ENCODE peak calls at places on chromosomes 12 and 14, in six cellular contexts. One of them, this sample, is unnamed.

GRCh38 chr12:51185171-51185717 is 12.3 kb upstream of the TFCP2 start:
- DNase-seq in tibial nerve: no peak
- DNase-seq in suprapubic skin: no peak
- DNase-seq in lower leg skin: no peak
- DNase-seq in IMR-90: no peak
- DNase-seq in K562: peak
- DNase-seq in this sample: no peak

GRCh38 chr12:125683748-125684381 is 618.6 kb downstream of the AACS start:
- DNase-seq in tibial nerve: no peak
- DNase-seq in suprapubic skin: no peak
- DNase-seq in lower leg skin: no peak
- DNase-seq in IMR-90: no peak
- DNase-seq in K562: no peak
- DNase-seq in this sample: peak

GRCh38 chr12:2211119-2211518 is 158.3 kb downstream of the CACNA1C start:
- DNase-seq in tibial nerve: no peak
- DNase-seq in suprapubic skin: no peak
- DNase-seq in lower leg skin: no peak
- DNase-seq in IMR-90: no peak
- DNase-seq in K562: no peak
- DNase-seq in this sample: no peak

GRCh38 chr12:7638064-7638763 is 27.5 kb downstream of the APOBEC1 start:
- DNase-seq in tibial nerve: no peak
- DNase-seq in suprapubic skin: no peak
- DNase-seq in lower leg skin: no peak
- DNase-seq in IMR-90: no peak
- DNase-seq in K562: no peak
- DNase-seq in this sample: peak

GRCh38 chr14:100334904-100335303 is 11.8 kb downstream of the SLC25A47 start:
- DNase-seq in tibial nerve: no peak
- DNase-seq in suprapubic skin: peak
- DNase-seq in lower leg skin: no peak
- DNase-seq in IMR-90: no peak
- DNase-seq in K562: no peak
- DNase-seq in this sample: no peak

GRCh38 chr12:107258780-107259179 is 165.4 kb upstream of the CRY1 start:
- DNase-seq in tibial nerve: no peak
- DNase-seq in suprapubic skin: no peak
- DNase-seq in lower leg skin: no peak
- DNase-seq in IMR-90: no peak
- DNase-seq in K562: no peak
- DNase-seq in this sample: no peak

GRCh38 chr12:46433829-46434228 is 61.3 kb upstream of the SLC38A2 start:
- DNase-seq in tibial nerve: no peak
- DNase-seq in suprapubic skin: no peak
- DNase-seq in lower leg skin: no peak
- DNase-seq in IMR-90: no peak
- DNase-seq in K562: no peak
- DNase-seq in this sample: no peak

GRCh38 chr12:55767156-55767555 is 24.2 kb downstream of the GDF11 start:
- DNase-seq in tibial nerve: no peak
- DNase-seq in suprapubic skin: no peak
- DNase-seq in lower leg skin: no peak
- DNase-seq in IMR-90: no peak
- DNase-seq in K562: no peak
- DNase-seq in this sample: no peak

GRCh38 chr12:2492166-2492705 is 302.5 kb upstream of the FKBP4 start:
- DNase-seq in tibial nerve: no peak
- DNase-seq in suprapubic skin: no peak
- DNase-seq in lower leg skin: no peak
- DNase-seq in IMR-90: no peak
- DNase-seq in K562: no peak
- DNase-seq in this sample: no peak

GRCh38 chr14:89164168-89165074 is 252.6 kb downstream of the FOXN3 start:
- DNase-seq in tibial nerve: no peak
- DNase-seq in suprapubic skin: no peak
- DNase-seq in lower leg skin: no peak
- DNase-seq in IMR-90: no peak
- DNase-seq in K562: peak
- DNase-seq in this sample: peak

GRCh38 chr14:86405250-86405649 is 875.3 kb downstream of the FLRT2 start:
- DNase-seq in tibial nerve: no peak
- DNase-seq in suprapubic skin: no peak
- DNase-seq in lower leg skin: no peak
- DNase-seq in IMR-90: peak
- DNase-seq in K562: no peak
- DNase-seq in this sample: no peak

GRCh38 chr14:24895243-24895583 is 154.7 kb downstream of the STXBP6 start:
- DNase-seq in tibial nerve: no peak
- DNase-seq in suprapubic skin: no peak
- DNase-seq in lower leg skin: no peak
- DNase-seq in IMR-90: peak
- DNase-seq in K562: no peak
- DNase-seq in this sample: no peak

GRCh38 chr14:105382343-105383082 is 15.8 kb upstream of the TEX22 start:
- DNase-seq in tibial nerve: no peak
- DNase-seq in suprapubic skin: no peak
- DNase-seq in lower leg skin: no peak
- DNase-seq in IMR-90: no peak
- DNase-seq in K562: no peak
- DNase-seq in this sample: no peak

GRCh38 chr12:6788972-6789905 is at the start of gene CD4:
- DNase-seq in tibial nerve: no peak
- DNase-seq in suprapubic skin: no peak
- DNase-seq in lower leg skin: peak
- DNase-seq in IMR-90: no peak
- DNase-seq in K562: no peak
- DNase-seq in this sample: no peak

GRCh38 chr14:24430682-24431568 is 1.2 kb downstream of the KHNYN start:
- DNase-seq in tibial nerve: no peak
- DNase-seq in suprapubic skin: peak
- DNase-seq in lower leg skin: peak
- DNase-seq in IMR-90: peak
- DNase-seq in K562: peak
- DNase-seq in this sample: peak

GRCh38 chr12:11958216-11959091 is 112.3 kb upstream of the BCL2L14 start:
- DNase-seq in tibial nerve: no peak
- DNase-seq in suprapubic skin: no peak
- DNase-seq in lower leg skin: no peak
- DNase-seq in IMR-90: peak
- DNase-seq in K562: no peak
- DNase-seq in this sample: no peak

GRCh38 chr14:81269100-81269978 is 48.6 kb upstream of the GTF2A1 start:
- DNase-seq in tibial nerve: no peak
- DNase-seq in suprapubic skin: no peak
- DNase-seq in lower leg skin: peak
- DNase-seq in IMR-90: peak
- DNase-seq in K562: peak
- DNase-seq in this sample: peak

GRCh38 chr14:104314251-104314941 is 176.0 kb downstream of the KIF26A start:
- DNase-seq in tibial nerve: no peak
- DNase-seq in suprapubic skin: peak
- DNase-seq in lower leg skin: no peak
- DNase-seq in IMR-90: no peak
- DNase-seq in K562: no peak
- DNase-seq in this sample: no peak

GRCh38 chr12:65596514-65597010 is 227.7 kb upstream of the HMGA2 start:
- DNase-seq in tibial nerve: no peak
- DNase-seq in suprapubic skin: no peak
- DNase-seq in lower leg skin: no peak
- DNase-seq in IMR-90: peak
- DNase-seq in K562: no peak
- DNase-seq in this sample: no peak

GRCh38 chr12:50458606-50459005 is 46.2 kb upstream of the DIP2B start:
- DNase-seq in tibial nerve: no peak
- DNase-seq in suprapubic skin: no peak
- DNase-seq in lower leg skin: no peak
- DNase-seq in IMR-90: peak
- DNase-seq in K562: no peak
- DNase-seq in this sample: no peak

GRCh38 chr14:75911883-75912282 is 69.9 kb downstream of the TGFB3 start:
- DNase-seq in tibial nerve: no peak
- DNase-seq in suprapubic skin: no peak
- DNase-seq in lower leg skin: no peak
- DNase-seq in IMR-90: no peak
- DNase-seq in K562: no peak
- DNase-seq in this sample: no peak

GRCh38 chr14:51929156-51929555 is 60.2 kb upstream of the RTRAF start:
- DNase-seq in tibial nerve: no peak
- DNase-seq in suprapubic skin: no peak
- DNase-seq in lower leg skin: no peak
- DNase-seq in IMR-90: peak
- DNase-seq in K562: no peak
- DNase-seq in this sample: no peak

GRCh38 chr14:51928568-51928967 is 60.8 kb upstream of the RTRAF start:
- DNase-seq in tibial nerve: no peak
- DNase-seq in suprapubic skin: no peak
- DNase-seq in lower leg skin: no peak
- DNase-seq in IMR-90: no peak
- DNase-seq in K562: no peak
- DNase-seq in this sample: no peak

GRCh38 chr14:51924600-51924999 is 64.2 kb downstream of the GNG2 start:
- DNase-seq in tibial nerve: no peak
- DNase-seq in suprapubic skin: no peak
- DNase-seq in lower leg skin: no peak
- DNase-seq in IMR-90: no peak
- DNase-seq in K562: no peak
- DNase-seq in this sample: no peak

GRCh38 chr14:51925980-51926379 is 63.4 kb upstream of the RTRAF start:
- DNase-seq in tibial nerve: no peak
- DNase-seq in suprapubic skin: no peak
- DNase-seq in lower leg skin: no peak
- DNase-seq in IMR-90: no peak
- DNase-seq in K562: no peak
- DNase-seq in this sample: no peak

DNA sequence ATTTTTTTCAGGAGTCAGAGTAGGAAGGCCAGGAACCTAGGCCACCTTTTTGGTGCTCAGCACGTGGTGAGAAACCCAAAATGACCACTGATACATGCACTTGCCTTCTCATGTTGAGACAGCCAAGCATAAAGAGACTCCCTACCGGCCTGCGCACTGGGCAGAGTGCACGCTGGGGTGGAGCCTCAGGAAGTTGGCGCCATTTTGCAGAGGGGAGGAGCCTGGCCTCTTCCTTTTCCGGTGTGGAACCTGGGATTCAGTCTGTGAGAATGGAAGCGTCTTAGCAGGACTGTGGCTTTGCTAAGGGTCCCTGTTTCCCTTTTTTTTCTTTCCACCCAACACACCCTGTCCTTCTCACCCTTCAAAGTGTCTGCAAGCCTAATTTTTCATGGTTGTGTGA is 62.9 kb upstream of the RTRAF start:
- DNase-seq in tibial nerve: no peak
- DNase-seq in suprapubic skin: no peak
- DNase-seq in lower leg skin: no peak
- DNase-seq in IMR-90: no peak
- DNase-seq in K562: peak
- DNase-seq in this sample: no peak
- TF ChIP-seq POLR2A in tibial nerve: no peak
- TF ChIP-seq POLR2A in suprapubic skin: no peak
- TF ChIP-seq POLR2A in lower leg skin: no peak
- TF ChIP-seq POLR2A in IMR-90: no peak
- TF ChIP-seq POLR2A in K562: no peak
- TF ChIP-seq POLR2A in this sample: no peak

GRCh38 chr12:88141774-88142609 is at the start of the genes CEP290 and TMTC3:
- DNase-seq in tibial nerve: peak
- DNase-seq in suprapubic skin: peak
- DNase-seq in lower leg skin: peak
- DNase-seq in IMR-90: peak
- DNase-seq in K562: peak
- DNase-seq in this sample: peak
- TF ChIP-seq POLR2A in tibial nerve: peak
- TF ChIP-seq POLR2A in suprapubic skin: peak
- TF ChIP-seq POLR2A in lower leg skin: no peak
- TF ChIP-seq POLR2A in IMR-90: peak
- TF ChIP-seq POLR2A in K562: peak
- TF ChIP-seq POLR2A in this sample: peak

GRCh38 chr14:49769171-49769570 is 1.2 kb downstream of the KLHDC2 start:
- DNase-seq in tibial nerve: no peak
- DNase-seq in suprapubic skin: no peak
- DNase-seq in lower leg skin: no peak
- DNase-seq in IMR-90: peak
- DNase-seq in K562: no peak
- DNase-seq in this sample: peak

GRCh38 chr14:49767473-49768300 is at the start of gene KLHDC2:
- DNase-seq in tibial nerve: peak
- DNase-seq in suprapubic skin: peak
- DNase-seq in lower leg skin: peak
- DNase-seq in IMR-90: peak
- DNase-seq in K562: peak
- DNase-seq in this sample: peak

GRCh38 chr14:49766839-49767238 is 1.1 kb upstream of the KLHDC2 start:
- DNase-seq in tibial nerve: no peak
- DNase-seq in suprapubic skin: no peak
- DNase-seq in lower leg skin: no peak
- DNase-seq in IMR-90: no peak
- DNase-seq in K562: no peak
- DNase-seq in this sample: peak

GRCh38 chr14:49769581-49770211 is 1.7 kb downstream of the KLHDC2 start:
- DNase-seq in tibial nerve: no peak
- DNase-seq in suprapubic skin: no peak
- DNase-seq in lower leg skin: no peak
- DNase-seq in IMR-90: no peak
- DNase-seq in K562: no peak
- DNase-seq in this sample: no peak

GRCh38 chr14:49768301-49769121 is 558 bp downstream of the KLHDC2 start:
- DNase-seq in tibial nerve: no peak
- DNase-seq in suprapubic skin: peak
- DNase-seq in lower leg skin: peak
- DNase-seq in IMR-90: peak
- DNase-seq in K562: peak
- DNase-seq in this sample: peak
- TF ChIP-seq POLR2A in tibial nerve: no peak
- TF ChIP-seq POLR2A in suprapubic skin: no peak
- TF ChIP-seq POLR2A in lower leg skin: no peak
- TF ChIP-seq POLR2A in IMR-90: no peak
- TF ChIP-seq POLR2A in K562: peak
- TF ChIP-seq POLR2A in this sample: peak

GRCh38 chr14:64113279-64113678 is 180.9 kb downstream of the ESR2 start:
- DNase-seq in tibial nerve: no peak
- DNase-seq in suprapubic skin: no peak
- DNase-seq in lower leg skin: no peak
- DNase-seq in IMR-90: no peak
- DNase-seq in K562: no peak
- DNase-seq in this sample: no peak

GRCh38 chr14:64114796-64115195 is 179.4 kb downstream of the ESR2 start:
- DNase-seq in tibial nerve: no peak
- DNase-seq in suprapubic skin: no peak
- DNase-seq in lower leg skin: no peak
- DNase-seq in IMR-90: no peak
- DNase-seq in K562: no peak
- DNase-seq in this sample: no peak

GRCh38 chr14:64115401-64115800 is 178.8 kb downstream of the ESR2 start:
- DNase-seq in tibial nerve: no peak
- DNase-seq in suprapubic skin: no peak
- DNase-seq in lower leg skin: no peak
- DNase-seq in IMR-90: no peak
- DNase-seq in K562: no peak
- DNase-seq in this sample: no peak

GRCh38 chr14:64112859-64113258 is 181.3 kb downstream of the ESR2 start:
- DNase-seq in tibial nerve: no peak
- DNase-seq in suprapubic skin: no peak
- DNase-seq in lower leg skin: no peak
- DNase-seq in IMR-90: no peak
- DNase-seq in K562: no peak
- DNase-seq in this sample: no peak

GRCh38 chr14:64114166-64114565 is 180.0 kb downstream of the ESR2 start:
- DNase-seq in tibial nerve: no peak
- DNase-seq in suprapubic skin: no peak
- DNase-seq in lower leg skin: no peak
- DNase-seq in IMR-90: peak
- DNase-seq in K562: no peak
- DNase-seq in this sample: no peak
- TF ChIP-seq POLR2A in tibial nerve: no peak
- TF ChIP-seq POLR2A in suprapubic skin: no peak
- TF ChIP-seq POLR2A in lower leg skin: no peak
- TF ChIP-seq POLR2A in IMR-90: no peak
- TF ChIP-seq POLR2A in K562: no peak
- TF ChIP-seq POLR2A in this sample: no peak